ENCODE peak calls at places on chromosome 15, in nine cellular contexts. One of them, this sample, is unnamed. For H3K9me3, the result is how much of the 10 kb centered on the place peaks cover.

GRCh38 chr15:37872661-37873060 is 61.8 kb upstream of the TMCO5A start:
- DNase-seq in HCT116: no peak
- DNase-seq in right atrium auricular region: no peak
- DNase-seq in endodermal cell: no peak
- DNase-seq in NT2/D1: no peak
- DNase-seq in esophagus squamous epithelium: no peak
- DNase-seq in AG04450: no peak
- DNase-seq in tibial nerve: no peak
- DNase-seq in CD8-positive, alpha-beta memory T cell: no peak
- DNase-seq in this sample: no peak

GRCh38 chr15:55552926-55553325 is 35.2 kb downstream of the PYGO1 start:
- DNase-seq in HCT116: no peak
- DNase-seq in right atrium auricular region: no peak
- DNase-seq in endodermal cell: peak
- DNase-seq in NT2/D1: peak
- DNase-seq in esophagus squamous epithelium: no peak
- DNase-seq in AG04450: peak
- DNase-seq in tibial nerve: no peak
- DNase-seq in CD8-positive, alpha-beta memory T cell: no peak
- DNase-seq in this sample: no peak

GRCh38 chr15:66650433-66650832 is 51.6 kb upstream of the SMAD6 start:
- DNase-seq in HCT116: no peak
- DNase-seq in right atrium auricular region: peak
- DNase-seq in endodermal cell: no peak
- DNase-seq in NT2/D1: no peak
- DNase-seq in esophagus squamous epithelium: no peak
- DNase-seq in AG04450: no peak
- DNase-seq in tibial nerve: peak
- DNase-seq in CD8-positive, alpha-beta memory T cell: no peak
- DNase-seq in this sample: no peak

GRCh38 chr15:57503051-57503702 is 88.5 kb upstream of the MYZAP start:
- DNase-seq in HCT116: no peak
- DNase-seq in right atrium auricular region: no peak
- DNase-seq in endodermal cell: peak
- DNase-seq in NT2/D1: no peak
- DNase-seq in esophagus squamous epithelium: no peak
- DNase-seq in AG04450: no peak
- DNase-seq in tibial nerve: no peak
- DNase-seq in CD8-positive, alpha-beta memory T cell: no peak
- DNase-seq in this sample: no peak

GRCh38 chr15:58469432-58470353 is 37.9 kb downstream of the LIPC start:
- DNase-seq in HCT116: peak
- DNase-seq in right atrium auricular region: peak
- DNase-seq in endodermal cell: peak
- DNase-seq in NT2/D1: peak
- DNase-seq in esophagus squamous epithelium: no peak
- DNase-seq in AG04450: peak
- DNase-seq in tibial nerve: no peak
- DNase-seq in CD8-positive, alpha-beta memory T cell: no peak
- DNase-seq in this sample: no peak

GRCh38 chr15:76336254-76337046 is at the start of gene ISL2:
- DNase-seq in HCT116: peak
- DNase-seq in right atrium auricular region: no peak
- DNase-seq in endodermal cell: peak
- DNase-seq in NT2/D1: peak
- DNase-seq in esophagus squamous epithelium: peak
- DNase-seq in AG04450: peak
- DNase-seq in tibial nerve: no peak
- DNase-seq in CD8-positive, alpha-beta memory T cell: peak
- DNase-seq in this sample: peak

GRCh38 chr15:92326236-92326635 is 67.4 kb upstream of the ST8SIA2 start:
- DNase-seq in HCT116: no peak
- DNase-seq in right atrium auricular region: no peak
- DNase-seq in endodermal cell: no peak
- DNase-seq in NT2/D1: no peak
- DNase-seq in esophagus squamous epithelium: no peak
- DNase-seq in AG04450: no peak
- DNase-seq in tibial nerve: no peak
- DNase-seq in CD8-positive, alpha-beta memory T cell: no peak
- DNase-seq in this sample: no peak

GRCh38 chr15:79003301-79003700 is 58.5 kb upstream of the CTSH start:
- DNase-seq in HCT116: no peak
- DNase-seq in right atrium auricular region: no peak
- DNase-seq in endodermal cell: no peak
- DNase-seq in NT2/D1: no peak
- DNase-seq in esophagus squamous epithelium: no peak
- DNase-seq in AG04450: no peak
- DNase-seq in tibial nerve: no peak
- DNase-seq in CD8-positive, alpha-beta memory T cell: no peak
- DNase-seq in this sample: no peak

GRCh38 chr15:79595271-79595670 is 163.1 kb downstream of the MINAR1 start:
- DNase-seq in HCT116: no peak
- DNase-seq in right atrium auricular region: no peak
- DNase-seq in endodermal cell: no peak
- DNase-seq in NT2/D1: no peak
- DNase-seq in esophagus squamous epithelium: no peak
- DNase-seq in AG04450: no peak
- DNase-seq in tibial nerve: no peak
- DNase-seq in CD8-positive, alpha-beta memory T cell: no peak
- DNase-seq in this sample: no peak

GRCh38 chr15:45441686-45442085 is 63.3 kb upstream of the GATM start:
- DNase-seq in HCT116: no peak
- DNase-seq in right atrium auricular region: no peak
- DNase-seq in endodermal cell: no peak
- DNase-seq in NT2/D1: no peak
- DNase-seq in esophagus squamous epithelium: no peak
- DNase-seq in AG04450: no peak
- DNase-seq in tibial nerve: no peak
- DNase-seq in CD8-positive, alpha-beta memory T cell: no peak
- DNase-seq in this sample: no peak

GRCh38 chr15:42129364-42129763 is 27.1 kb downstream of the PLA2G4F start:
- DNase-seq in HCT116: no peak
- DNase-seq in right atrium auricular region: no peak
- DNase-seq in endodermal cell: no peak
- DNase-seq in NT2/D1: no peak
- DNase-seq in esophagus squamous epithelium: no peak
- DNase-seq in AG04450: no peak
- DNase-seq in tibial nerve: no peak
- DNase-seq in CD8-positive, alpha-beta memory T cell: no peak
- DNase-seq in this sample: no peak

GRCh38 chr15:74265046-74265639 is 29.0 kb downstream of the CCDC33 start:
- DNase-seq in HCT116: no peak
- DNase-seq in right atrium auricular region: no peak
- DNase-seq in endodermal cell: peak
- DNase-seq in NT2/D1: peak
- DNase-seq in esophagus squamous epithelium: no peak
- DNase-seq in AG04450: no peak
- DNase-seq in tibial nerve: no peak
- DNase-seq in CD8-positive, alpha-beta memory T cell: no peak
- DNase-seq in this sample: no peak

GRCh38 chr15:79846539-79846938 is 50.3 kb downstream of the MTHFS start:
- DNase-seq in HCT116: no peak
- DNase-seq in right atrium auricular region: no peak
- DNase-seq in endodermal cell: no peak
- DNase-seq in NT2/D1: no peak
- DNase-seq in esophagus squamous epithelium: no peak
- DNase-seq in AG04450: no peak
- DNase-seq in tibial nerve: no peak
- DNase-seq in CD8-positive, alpha-beta memory T cell: no peak
- DNase-seq in this sample: no peak

GRCh38 chr15:64622410-64623260 is 152.8 kb downstream of the RBPMS2 start:
- DNase-seq in HCT116: no peak
- DNase-seq in right atrium auricular region: no peak
- DNase-seq in endodermal cell: no peak
- DNase-seq in NT2/D1: no peak
- DNase-seq in esophagus squamous epithelium: no peak
- DNase-seq in AG04450: no peak
- DNase-seq in tibial nerve: no peak
- DNase-seq in CD8-positive, alpha-beta memory T cell: peak
- DNase-seq in this sample: peak

GRCh38 chr15:31480356-31481058 is 153.9 kb downstream of the KLF13 start:
- DNase-seq in HCT116: no peak
- DNase-seq in right atrium auricular region: no peak
- DNase-seq in endodermal cell: peak
- DNase-seq in NT2/D1: no peak
- DNase-seq in esophagus squamous epithelium: no peak
- DNase-seq in AG04450: no peak
- DNase-seq in tibial nerve: no peak
- DNase-seq in CD8-positive, alpha-beta memory T cell: no peak
- DNase-seq in this sample: no peak

GRCh38 chr15:70906842-70907241 is 14.2 kb downstream of the LRRC49 start:
- DNase-seq in HCT116: no peak
- DNase-seq in right atrium auricular region: no peak
- DNase-seq in endodermal cell: peak
- DNase-seq in NT2/D1: no peak
- DNase-seq in esophagus squamous epithelium: no peak
- DNase-seq in AG04450: no peak
- DNase-seq in tibial nerve: no peak
- DNase-seq in CD8-positive, alpha-beta memory T cell: no peak
- DNase-seq in this sample: no peak

GRCh38 chr15:80151148-80151547 is 1.7 kb upstream of the FAH start:
- DNase-seq in HCT116: no peak
- DNase-seq in right atrium auricular region: no peak
- DNase-seq in endodermal cell: no peak
- DNase-seq in NT2/D1: no peak
- DNase-seq in esophagus squamous epithelium: no peak
- DNase-seq in AG04450: no peak
- DNase-seq in tibial nerve: no peak
- DNase-seq in CD8-positive, alpha-beta memory T cell: no peak
- DNase-seq in this sample: no peak

GRCh38 chr15:50241684-50242450 is 23.7 kb downstream of the HDC start:
- DNase-seq in HCT116: no peak
- DNase-seq in right atrium auricular region: no peak
- DNase-seq in endodermal cell: no peak
- DNase-seq in NT2/D1: no peak
- DNase-seq in esophagus squamous epithelium: no peak
- DNase-seq in AG04450: no peak
- DNase-seq in tibial nerve: no peak
- DNase-seq in CD8-positive, alpha-beta memory T cell: no peak
- DNase-seq in this sample: no peak

GRCh38 chr15:95291878-95292472 is 1038.5 kb upstream of the NR2F2 start:
- DNase-seq in HCT116: peak
- DNase-seq in right atrium auricular region: no peak
- DNase-seq in endodermal cell: no peak
- DNase-seq in NT2/D1: no peak
- DNase-seq in esophagus squamous epithelium: no peak
- DNase-seq in AG04450: no peak
- DNase-seq in tibial nerve: no peak
- DNase-seq in CD8-positive, alpha-beta memory T cell: no peak
- DNase-seq in this sample: no peak

GRCh38 chr15:70863450-70864218 is 9.7 kb upstream of the LARP6 start:
- DNase-seq in HCT116: peak
- DNase-seq in right atrium auricular region: peak
- DNase-seq in endodermal cell: no peak
- DNase-seq in NT2/D1: no peak
- DNase-seq in esophagus squamous epithelium: no peak
- DNase-seq in AG04450: no peak
- DNase-seq in tibial nerve: peak
- DNase-seq in CD8-positive, alpha-beta memory T cell: no peak
- DNase-seq in this sample: no peak

GRCh38 chr15:30928076-30928475 is 24.4 kb downstream of the FAN1 start:
- DNase-seq in HCT116: no peak
- DNase-seq in right atrium auricular region: no peak
- DNase-seq in endodermal cell: no peak
- DNase-seq in NT2/D1: no peak
- DNase-seq in esophagus squamous epithelium: no peak
- DNase-seq in AG04450: no peak
- DNase-seq in tibial nerve: no peak
- DNase-seq in CD8-positive, alpha-beta memory T cell: no peak
- DNase-seq in this sample: no peak

GRCh38 chr15:41115652-41116115 is 396 bp downstream of the INO80 start:
- DNase-seq in HCT116: peak
- DNase-seq in right atrium auricular region: peak
- DNase-seq in endodermal cell: peak
- DNase-seq in NT2/D1: peak
- DNase-seq in esophagus squamous epithelium: peak
- DNase-seq in AG04450: peak
- DNase-seq in tibial nerve: peak
- DNase-seq in CD8-positive, alpha-beta memory T cell: peak
- DNase-seq in this sample: peak

GRCh38 chr15:67777773-67778172 is 47.5 kb upstream of the SKOR1 start:
- DNase-seq in HCT116: no peak
- DNase-seq in right atrium auricular region: no peak
- DNase-seq in endodermal cell: no peak
- DNase-seq in NT2/D1: no peak
- DNase-seq in esophagus squamous epithelium: no peak
- DNase-seq in AG04450: no peak
- DNase-seq in tibial nerve: no peak
- DNase-seq in CD8-positive, alpha-beta memory T cell: no peak
- DNase-seq in this sample: no peak

GRCh38 chr15:85059734-85060133 is 78.1 kb downstream of the PDE8A start:
- DNase-seq in HCT116: no peak
- DNase-seq in right atrium auricular region: no peak
- DNase-seq in endodermal cell: no peak
- DNase-seq in NT2/D1: no peak
- DNase-seq in esophagus squamous epithelium: no peak
- DNase-seq in AG04450: no peak
- DNase-seq in tibial nerve: no peak
- DNase-seq in CD8-positive, alpha-beta memory T cell: no peak
- DNase-seq in this sample: no peak
- H3K9me3 ChIP-seq in HCT116: under half
- H3K9me3 ChIP-seq in right atrium auricular region: under half
- H3K9me3 ChIP-seq in endodermal cell: under half
- H3K9me3 ChIP-seq in NT2/D1: under half
- H3K9me3 ChIP-seq in esophagus squamous epithelium: under half
- H3K9me3 ChIP-seq in AG04450: under half
- H3K9me3 ChIP-seq in tibial nerve: under half
- H3K9me3 ChIP-seq in CD8-positive, alpha-beta memory T cell: under half
- H3K9me3 ChIP-seq in this sample: under half

GRCh38 chr15:26628071-26628470 is 144.8 kb downstream of the GABRB3 start:
- DNase-seq in HCT116: no peak
- DNase-seq in right atrium auricular region: no peak
- DNase-seq in endodermal cell: peak
- DNase-seq in NT2/D1: no peak
- DNase-seq in esophagus squamous epithelium: no peak
- DNase-seq in AG04450: no peak
- DNase-seq in tibial nerve: no peak
- DNase-seq in CD8-positive, alpha-beta memory T cell: no peak
- DNase-seq in this sample: no peak
- H3K9me3 ChIP-seq in HCT116: under half
- H3K9me3 ChIP-seq in right atrium auricular region: under half
- H3K9me3 ChIP-seq in endodermal cell: under half
- H3K9me3 ChIP-seq in NT2/D1: under half
- H3K9me3 ChIP-seq in esophagus squamous epithelium: under half
- H3K9me3 ChIP-seq in AG04450: under half
- H3K9me3 ChIP-seq in tibial nerve: under half
- H3K9me3 ChIP-seq in CD8-positive, alpha-beta memory T cell: under half
- H3K9me3 ChIP-seq in this sample: under half

GRCh38 chr15:25177955-25178801 is 223.4 kb downstream of the SNRPN start:
- DNase-seq in HCT116: no peak
- DNase-seq in right atrium auricular region: peak
- DNase-seq in endodermal cell: peak
- DNase-seq in NT2/D1: no peak
- DNase-seq in esophagus squamous epithelium: no peak
- DNase-seq in AG04450: no peak
- DNase-seq in tibial nerve: peak
- DNase-seq in CD8-positive, alpha-beta memory T cell: no peak
- DNase-seq in this sample: peak
- H3K9me3 ChIP-seq in HCT116: under half
- H3K9me3 ChIP-seq in right atrium auricular region: under half
- H3K9me3 ChIP-seq in endodermal cell: under half
- H3K9me3 ChIP-seq in NT2/D1: under half
- H3K9me3 ChIP-seq in esophagus squamous epithelium: half or more
- H3K9me3 ChIP-seq in AG04450: half or more
- H3K9me3 ChIP-seq in tibial nerve: half or more
- H3K9me3 ChIP-seq in CD8-positive, alpha-beta memory T cell: under half
- H3K9me3 ChIP-seq in this sample: under half

GRCh38 chr15:46646476-46646875 is 1011.6 kb downstream of the SQOR start:
- DNase-seq in HCT116: no peak
- DNase-seq in right atrium auricular region: no peak
- DNase-seq in endodermal cell: no peak
- DNase-seq in NT2/D1: no peak
- DNase-seq in esophagus squamous epithelium: no peak
- DNase-seq in AG04450: no peak
- DNase-seq in tibial nerve: no peak
- DNase-seq in CD8-positive, alpha-beta memory T cell: no peak
- DNase-seq in this sample: no peak
- H3K9me3 ChIP-seq in HCT116: under half
- H3K9me3 ChIP-seq in right atrium auricular region: under half
- H3K9me3 ChIP-seq in endodermal cell: under half
- H3K9me3 ChIP-seq in NT2/D1: under half
- H3K9me3 ChIP-seq in esophagus squamous epithelium: under half
- H3K9me3 ChIP-seq in AG04450: under half
- H3K9me3 ChIP-seq in tibial nerve: under half
- H3K9me3 ChIP-seq in CD8-positive, alpha-beta memory T cell: under half
- H3K9me3 ChIP-seq in this sample: under half

This sample was measured in T-helper 17 cell.